ENCODE peak calls at places on chromosome 22, in nine cellular contexts. One of them, this sample, is unnamed.

GRCh38 chr22:45969414-45969799 is 7.6 kb downstream of the WNT7B start:
- DNase-seq in ELF-1: peak
- DNase-seq in body of pancreas: no peak
- DNase-seq in cardiac fibroblast: no peak
- DNase-seq in AG04450: no peak
- DNase-seq in activated naive CD8-positive, alpha-beta T cell treated with anti-CD3 and anti-CD28 coated beads, Interleukin-2, amount 50 U/mL, for 16 hours: no peak
- DNase-seq in caudate nucleus: no peak
- DNase-seq in HT-29: no peak
- DNase-seq in dorsolateral prefrontal cortex: no peak
- DNase-seq in this sample: peak

GRCh38 chr22:23220485-23221350 is 40.4 kb downstream of the BCR start:
- DNase-seq in AG04450: no peak
- DNase-seq in cardiac fibroblast: peak
- DNase-seq in body of pancreas: no peak
- DNase-seq in ELF-1: peak
- DNase-seq in caudate nucleus: no peak
- DNase-seq in HT-29: no peak
- DNase-seq in activated naive CD8-positive, alpha-beta T cell treated with anti-CD3 and anti-CD28 coated beads, Interleukin-2, amount 50 U/mL, for 16 hours: no peak
- DNase-seq in dorsolateral prefrontal cortex: no peak
- DNase-seq in this sample: no peak

GRCh38 chr22:45917146-45917545 is 59.8 kb downstream of the WNT7B start:
- DNase-seq in ELF-1: no peak
- DNase-seq in caudate nucleus: no peak
- DNase-seq in AG04450: no peak
- DNase-seq in body of pancreas: peak
- DNase-seq in HT-29: no peak
- DNase-seq in cardiac fibroblast: no peak
- DNase-seq in activated naive CD8-positive, alpha-beta T cell treated with anti-CD3 and anti-CD28 coated beads, Interleukin-2, amount 50 U/mL, for 16 hours: no peak
- DNase-seq in dorsolateral prefrontal cortex: no peak
- DNase-seq in this sample: no peak

GRCh38 chr22:26512149-26512793 is at the start of gene TFIP11:
- DNase-seq in body of pancreas: peak
- DNase-seq in cardiac fibroblast: peak
- DNase-seq in caudate nucleus: peak
- DNase-seq in activated naive CD8-positive, alpha-beta T cell treated with anti-CD3 and anti-CD28 coated beads, Interleukin-2, amount 50 U/mL, for 16 hours: peak
- DNase-seq in dorsolateral prefrontal cortex: peak
- DNase-seq in HT-29: peak
- DNase-seq in AG04450: peak
- DNase-seq in ELF-1: peak
- DNase-seq in this sample: peak

GRCh38 chr22:19495562-19496323 is 16.0 kb downstream of the CDC45 start:
- DNase-seq in AG04450: no peak
- DNase-seq in cardiac fibroblast: peak
- DNase-seq in dorsolateral prefrontal cortex: no peak
- DNase-seq in ELF-1: no peak
- DNase-seq in body of pancreas: no peak
- DNase-seq in activated naive CD8-positive, alpha-beta T cell treated with anti-CD3 and anti-CD28 coated beads, Interleukin-2, amount 50 U/mL, for 16 hours: no peak
- DNase-seq in caudate nucleus: no peak
- DNase-seq in HT-29: peak
- DNase-seq in this sample: no peak

GRCh38 chr22:49156662-49157285 is 670.9 kb downstream of the BRD1 start:
- DNase-seq in AG04450: no peak
- DNase-seq in caudate nucleus: no peak
- DNase-seq in ELF-1: no peak
- DNase-seq in dorsolateral prefrontal cortex: no peak
- DNase-seq in HT-29: peak
- DNase-seq in activated naive CD8-positive, alpha-beta T cell treated with anti-CD3 and anti-CD28 coated beads, Interleukin-2, amount 50 U/mL, for 16 hours: no peak
- DNase-seq in cardiac fibroblast: no peak
- DNase-seq in body of pancreas: peak
- DNase-seq in this sample: no peak

GRCh38 chr22:21766933-21767462 is 31.4 kb upstream of the YPEL1 start:
- DNase-seq in dorsolateral prefrontal cortex: no peak
- DNase-seq in HT-29: no peak
- DNase-seq in body of pancreas: no peak
- DNase-seq in caudate nucleus: no peak
- DNase-seq in cardiac fibroblast: no peak
- DNase-seq in ELF-1: no peak
- DNase-seq in AG04450: no peak
- DNase-seq in activated naive CD8-positive, alpha-beta T cell treated with anti-CD3 and anti-CD28 coated beads, Interleukin-2, amount 50 U/mL, for 16 hours: no peak
- DNase-seq in this sample: no peak

GRCh38 chr22:34804588-34804987 is 261.4 kb upstream of the ISX start:
- DNase-seq in caudate nucleus: no peak
- DNase-seq in cardiac fibroblast: no peak
- DNase-seq in AG04450: no peak
- DNase-seq in body of pancreas: no peak
- DNase-seq in ELF-1: peak
- DNase-seq in dorsolateral prefrontal cortex: no peak
- DNase-seq in HT-29: peak
- DNase-seq in activated naive CD8-positive, alpha-beta T cell treated with anti-CD3 and anti-CD28 coated beads, Interleukin-2, amount 50 U/mL, for 16 hours: no peak
- DNase-seq in this sample: peak

GRCh38 chr22:49768077-49768476 is 59.6 kb downstream of the BRD1 start:
- DNase-seq in caudate nucleus: no peak
- DNase-seq in dorsolateral prefrontal cortex: peak
- DNase-seq in activated naive CD8-positive, alpha-beta T cell treated with anti-CD3 and anti-CD28 coated beads, Interleukin-2, amount 50 U/mL, for 16 hours: no peak
- DNase-seq in AG04450: no peak
- DNase-seq in body of pancreas: no peak
- DNase-seq in cardiac fibroblast: no peak
- DNase-seq in ELF-1: no peak
- DNase-seq in HT-29: no peak
- DNase-seq in this sample: no peak

GRCh38 chr22:47175761-47176359 is 413.4 kb downstream of the TBC1D22A start:
- DNase-seq in AG04450: no peak
- DNase-seq in caudate nucleus: no peak
- DNase-seq in HT-29: no peak
- DNase-seq in ELF-1: no peak
- DNase-seq in body of pancreas: peak
- DNase-seq in activated naive CD8-positive, alpha-beta T cell treated with anti-CD3 and anti-CD28 coated beads, Interleukin-2, amount 50 U/mL, for 16 hours: no peak
- DNase-seq in dorsolateral prefrontal cortex: peak
- DNase-seq in cardiac fibroblast: no peak
- DNase-seq in this sample: peak

GRCh38 chr22:32018056-32018455 is 25.0 kb upstream of the SLC5A1 start:
- DNase-seq in dorsolateral prefrontal cortex: no peak
- DNase-seq in ELF-1: no peak
- DNase-seq in caudate nucleus: no peak
- DNase-seq in body of pancreas: no peak
- DNase-seq in AG04450: no peak
- DNase-seq in activated naive CD8-positive, alpha-beta T cell treated with anti-CD3 and anti-CD28 coated beads, Interleukin-2, amount 50 U/mL, for 16 hours: no peak
- DNase-seq in HT-29: no peak
- DNase-seq in cardiac fibroblast: peak
- DNase-seq in this sample: no peak

GRCh38 chr22:35912668-35913067 is 116.0 kb downstream of the RBFOX2 start:
- DNase-seq in caudate nucleus: no peak
- DNase-seq in cardiac fibroblast: no peak
- DNase-seq in dorsolateral prefrontal cortex: no peak
- DNase-seq in ELF-1: no peak
- DNase-seq in activated naive CD8-positive, alpha-beta T cell treated with anti-CD3 and anti-CD28 coated beads, Interleukin-2, amount 50 U/mL, for 16 hours: no peak
- DNase-seq in body of pancreas: no peak
- DNase-seq in HT-29: no peak
- DNase-seq in AG04450: no peak
- DNase-seq in this sample: no peak

GRCh38 chr22:30191049-30191701 is 55.4 kb downstream of the LIF start:
- DNase-seq in caudate nucleus: no peak
- DNase-seq in cardiac fibroblast: no peak
- DNase-seq in activated naive CD8-positive, alpha-beta T cell treated with anti-CD3 and anti-CD28 coated beads, Interleukin-2, amount 50 U/mL, for 16 hours: no peak
- DNase-seq in body of pancreas: no peak
- DNase-seq in HT-29: no peak
- DNase-seq in dorsolateral prefrontal cortex: no peak
- DNase-seq in AG04450: no peak
- DNase-seq in ELF-1: no peak
- DNase-seq in this sample: no peak

GRCh38 chr22:19062139-19062789 is 59.9 kb downstream of the DGCR2 start:
- DNase-seq in caudate nucleus: no peak
- DNase-seq in AG04450: no peak
- DNase-seq in body of pancreas: peak
- DNase-seq in activated naive CD8-positive, alpha-beta T cell treated with anti-CD3 and anti-CD28 coated beads, Interleukin-2, amount 50 U/mL, for 16 hours: no peak
- DNase-seq in cardiac fibroblast: no peak
- DNase-seq in dorsolateral prefrontal cortex: no peak
- DNase-seq in HT-29: no peak
- DNase-seq in ELF-1: no peak
- DNase-seq in this sample: peak

GRCh38 chr22:49432211-49432905 is 395.3 kb downstream of the BRD1 start:
- DNase-seq in activated naive CD8-positive, alpha-beta T cell treated with anti-CD3 and anti-CD28 coated beads, Interleukin-2, amount 50 U/mL, for 16 hours: no peak
- DNase-seq in ELF-1: no peak
- DNase-seq in HT-29: no peak
- DNase-seq in cardiac fibroblast: no peak
- DNase-seq in AG04450: no peak
- DNase-seq in body of pancreas: no peak
- DNase-seq in caudate nucleus: no peak
- DNase-seq in dorsolateral prefrontal cortex: no peak
- DNase-seq in this sample: peak

GRCh38 chr22:38271927-38272372 is 860 bp downstream of the TMEM184B start:
- DNase-seq in caudate nucleus: no peak
- DNase-seq in body of pancreas: peak
- DNase-seq in AG04450: no peak
- DNase-seq in dorsolateral prefrontal cortex: no peak
- DNase-seq in ELF-1: no peak
- DNase-seq in HT-29: peak
- DNase-seq in cardiac fibroblast: no peak
- DNase-seq in activated naive CD8-positive, alpha-beta T cell treated with anti-CD3 and anti-CD28 coated beads, Interleukin-2, amount 50 U/mL, for 16 hours: no peak
- DNase-seq in this sample: no peak

GRCh38 chr22:46734830-46735453 is 3.1 kb downstream of the CERK start:
- DNase-seq in dorsolateral prefrontal cortex: no peak
- DNase-seq in ELF-1: no peak
- DNase-seq in AG04450: no peak
- DNase-seq in body of pancreas: peak
- DNase-seq in caudate nucleus: no peak
- DNase-seq in activated naive CD8-positive, alpha-beta T cell treated with anti-CD3 and anti-CD28 coated beads, Interleukin-2, amount 50 U/mL, for 16 hours: no peak
- DNase-seq in cardiac fibroblast: no peak
- DNase-seq in HT-29: peak
- DNase-seq in this sample: no peak

GRCh38 chr22:44667829-44668189 is 34.2 kb upstream of the PRR5 start:
- DNase-seq in caudate nucleus: no peak
- DNase-seq in activated naive CD8-positive, alpha-beta T cell treated with anti-CD3 and anti-CD28 coated beads, Interleukin-2, amount 50 U/mL, for 16 hours: no peak
- DNase-seq in ELF-1: no peak
- DNase-seq in AG04450: no peak
- DNase-seq in cardiac fibroblast: no peak
- DNase-seq in HT-29: no peak
- DNase-seq in body of pancreas: no peak
- DNase-seq in dorsolateral prefrontal cortex: no peak
- DNase-seq in this sample: no peak

GRCh38 chr22:27150530-27150909 is 493.1 kb downstream of the MIAT start:
- DNase-seq in AG04450: no peak
- DNase-seq in cardiac fibroblast: peak
- DNase-seq in HT-29: no peak
- DNase-seq in caudate nucleus: no peak
- DNase-seq in activated naive CD8-positive, alpha-beta T cell treated with anti-CD3 and anti-CD28 coated beads, Interleukin-2, amount 50 U/mL, for 16 hours: no peak
- DNase-seq in ELF-1: no peak
- DNase-seq in dorsolateral prefrontal cortex: no peak
- DNase-seq in body of pancreas: no peak
- DNase-seq in this sample: no peak

GRCh38 chr22:24945430-24945829 is 1.1 kb downstream of the LHFPL7 start:
- DNase-seq in HT-29: no peak
- DNase-seq in AG04450: no peak
- DNase-seq in body of pancreas: no peak
- DNase-seq in cardiac fibroblast: no peak
- DNase-seq in dorsolateral prefrontal cortex: no peak
- DNase-seq in activated naive CD8-positive, alpha-beta T cell treated with anti-CD3 and anti-CD28 coated beads, Interleukin-2, amount 50 U/mL, for 16 hours: no peak
- DNase-seq in ELF-1: no peak
- DNase-seq in caudate nucleus: no peak
- DNase-seq in this sample: no peak